ENCODE peak calls at places on chromosomes 1 and 21, in eight cellular contexts. One of them, this sample, is unnamed. For H3K4me1, the result is how much of the 10 kb centered on the place peaks cover.

GRCh38 chr1:68010543-68010942 is 39.9 kb downstream of the DIRAS3 start:
- DNase-seq in PC-9: no peak
- DNase-seq in Peyer's patch: no peak
- DNase-seq in cardiac muscle cell: no peak
- DNase-seq in foreskin keratinocyte: peak
- DNase-seq in CD8-positive, alpha-beta memory T cell: no peak
- DNase-seq in CD8-positive, alpha-beta T cell: no peak
- DNase-seq in GM23338: no peak
- DNase-seq in this sample: no peak

GRCh38 chr21:45109831-45110492 is 35.6 kb downstream of the ADARB1 start:
- DNase-seq in PC-9: no peak
- DNase-seq in Peyer's patch: peak
- DNase-seq in cardiac muscle cell: peak
- DNase-seq in foreskin keratinocyte: no peak
- DNase-seq in CD8-positive, alpha-beta memory T cell: no peak
- DNase-seq in CD8-positive, alpha-beta T cell: no peak
- DNase-seq in GM23338: no peak
- DNase-seq in this sample: no peak

GRCh38 chr1:201259476-201260235 is 23.6 kb upstream of the PKP1 start:
- DNase-seq in PC-9: peak
- DNase-seq in Peyer's patch: no peak
- DNase-seq in cardiac muscle cell: no peak
- DNase-seq in foreskin keratinocyte: peak
- DNase-seq in CD8-positive, alpha-beta memory T cell: no peak
- DNase-seq in CD8-positive, alpha-beta T cell: no peak
- DNase-seq in GM23338: peak
- DNase-seq in this sample: peak

GRCh38 chr1:116553386-116554115 is 17.3 kb downstream of the CD58 start:
- DNase-seq in PC-9: no peak
- DNase-seq in Peyer's patch: no peak
- DNase-seq in cardiac muscle cell: no peak
- DNase-seq in foreskin keratinocyte: peak
- DNase-seq in CD8-positive, alpha-beta memory T cell: no peak
- DNase-seq in CD8-positive, alpha-beta T cell: no peak
- DNase-seq in GM23338: peak
- DNase-seq in this sample: no peak

GRCh38 chr1:29783501-29784275 is 547.4 kb downstream of the PTPRU start:
- DNase-seq in PC-9: no peak
- DNase-seq in Peyer's patch: no peak
- DNase-seq in cardiac muscle cell: no peak
- DNase-seq in foreskin keratinocyte: no peak
- DNase-seq in CD8-positive, alpha-beta memory T cell: no peak
- DNase-seq in CD8-positive, alpha-beta T cell: no peak
- DNase-seq in GM23338: no peak
- DNase-seq in this sample: no peak

GRCh38 chr1:27011058-27011764 is 1.4 kb downstream of the TENT5B start:
- DNase-seq in PC-9: peak
- DNase-seq in Peyer's patch: no peak
- DNase-seq in cardiac muscle cell: peak
- DNase-seq in foreskin keratinocyte: peak
- DNase-seq in CD8-positive, alpha-beta memory T cell: no peak
- DNase-seq in CD8-positive, alpha-beta T cell: no peak
- DNase-seq in GM23338: peak
- DNase-seq in this sample: peak

GRCh38 chr1:22289251-22289995 is 146.5 kb upstream of the WNT4 start:
- DNase-seq in PC-9: no peak
- DNase-seq in Peyer's patch: peak
- DNase-seq in cardiac muscle cell: no peak
- DNase-seq in foreskin keratinocyte: no peak
- DNase-seq in CD8-positive, alpha-beta memory T cell: no peak
- DNase-seq in CD8-positive, alpha-beta T cell: no peak
- DNase-seq in GM23338: no peak
- DNase-seq in this sample: no peak

GRCh38 chr1:105632342-105633196 is 1423.9 kb upstream of the PRMT6 start:
- DNase-seq in PC-9: no peak
- DNase-seq in Peyer's patch: peak
- DNase-seq in cardiac muscle cell: peak
- DNase-seq in foreskin keratinocyte: no peak
- DNase-seq in CD8-positive, alpha-beta memory T cell: no peak
- DNase-seq in CD8-positive, alpha-beta T cell: no peak
- DNase-seq in GM23338: no peak
- DNase-seq in this sample: peak

GRCh38 chr1:154941332-154941995 is 4.9 kb upstream of the PMVK start:
- DNase-seq in PC-9: no peak
- DNase-seq in Peyer's patch: no peak
- DNase-seq in cardiac muscle cell: peak
- DNase-seq in foreskin keratinocyte: no peak
- DNase-seq in CD8-positive, alpha-beta memory T cell: no peak
- DNase-seq in CD8-positive, alpha-beta T cell: no peak
- DNase-seq in GM23338: peak
- DNase-seq in this sample: no peak

GRCh38 chr1:1914842-1915692 is at the start of gene CALML6:
- DNase-seq in PC-9: no peak
- DNase-seq in Peyer's patch: no peak
- DNase-seq in cardiac muscle cell: peak
- DNase-seq in foreskin keratinocyte: no peak
- DNase-seq in CD8-positive, alpha-beta memory T cell: no peak
- DNase-seq in CD8-positive, alpha-beta T cell: no peak
- DNase-seq in GM23338: no peak
- DNase-seq in this sample: no peak

GRCh38 chr1:162696286-162696862 is 64.1 kb downstream of the DDR2 start:
- DNase-seq in PC-9: peak
- DNase-seq in Peyer's patch: peak
- DNase-seq in cardiac muscle cell: peak
- DNase-seq in foreskin keratinocyte: peak
- DNase-seq in CD8-positive, alpha-beta memory T cell: no peak
- DNase-seq in CD8-positive, alpha-beta T cell: no peak
- DNase-seq in GM23338: peak
- DNase-seq in this sample: peak

GRCh38 chr1:51607676-51608075 is 9.2 kb upstream of the OSBPL9 start:
- DNase-seq in PC-9: peak
- DNase-seq in Peyer's patch: no peak
- DNase-seq in cardiac muscle cell: no peak
- DNase-seq in foreskin keratinocyte: no peak
- DNase-seq in CD8-positive, alpha-beta memory T cell: no peak
- DNase-seq in CD8-positive, alpha-beta T cell: no peak
- DNase-seq in GM23338: no peak
- DNase-seq in this sample: no peak

GRCh38 chr1:87201768-87202167 is 126.9 kb upstream of the LMO4 start:
- DNase-seq in PC-9: no peak
- DNase-seq in Peyer's patch: no peak
- DNase-seq in cardiac muscle cell: no peak
- DNase-seq in foreskin keratinocyte: no peak
- DNase-seq in CD8-positive, alpha-beta memory T cell: no peak
- DNase-seq in CD8-positive, alpha-beta T cell: no peak
- DNase-seq in GM23338: no peak
- DNase-seq in this sample: no peak

GRCh38 chr21:36079010-36079649 is 9.3 kb downstream of the CBR1 start:
- DNase-seq in PC-9: no peak
- DNase-seq in Peyer's patch: peak
- DNase-seq in cardiac muscle cell: no peak
- DNase-seq in foreskin keratinocyte: no peak
- DNase-seq in CD8-positive, alpha-beta memory T cell: no peak
- DNase-seq in CD8-positive, alpha-beta T cell: no peak
- DNase-seq in GM23338: no peak
- DNase-seq in this sample: no peak

GRCh38 chr1:177983824-177984528 is 14.1 kb upstream of the SEC16B start:
- DNase-seq in PC-9: no peak
- DNase-seq in Peyer's patch: no peak
- DNase-seq in cardiac muscle cell: peak
- DNase-seq in foreskin keratinocyte: peak
- DNase-seq in CD8-positive, alpha-beta memory T cell: no peak
- DNase-seq in CD8-positive, alpha-beta T cell: no peak
- DNase-seq in GM23338: peak
- DNase-seq in this sample: no peak

GRCh38 chr1:39282537-39283216 is 78.2 kb downstream of the MACF1 start:
- DNase-seq in PC-9: no peak
- DNase-seq in Peyer's patch: no peak
- DNase-seq in cardiac muscle cell: no peak
- DNase-seq in foreskin keratinocyte: no peak
- DNase-seq in CD8-positive, alpha-beta memory T cell: no peak
- DNase-seq in CD8-positive, alpha-beta T cell: no peak
- DNase-seq in GM23338: no peak
- DNase-seq in this sample: no peak

GRCh38 chr1:156750191-156750931 is 1.1 kb downstream of the HDGF start:
- DNase-seq in PC-9: peak
- DNase-seq in Peyer's patch: peak
- DNase-seq in cardiac muscle cell: no peak
- DNase-seq in foreskin keratinocyte: peak
- DNase-seq in CD8-positive, alpha-beta memory T cell: peak
- DNase-seq in CD8-positive, alpha-beta T cell: no peak
- DNase-seq in GM23338: peak
- DNase-seq in this sample: peak

GRCh38 chr21:34970566-34970965 is 78.5 kb downstream of the RUNX1 start:
- DNase-seq in PC-9: no peak
- DNase-seq in Peyer's patch: no peak
- DNase-seq in cardiac muscle cell: no peak
- DNase-seq in foreskin keratinocyte: no peak
- DNase-seq in CD8-positive, alpha-beta memory T cell: no peak
- DNase-seq in CD8-positive, alpha-beta T cell: no peak
- DNase-seq in GM23338: no peak
- DNase-seq in this sample: no peak

GRCh38 chr21:34973685-34974084 is 75.4 kb downstream of the RUNX1 start:
- DNase-seq in PC-9: no peak
- DNase-seq in Peyer's patch: no peak
- DNase-seq in cardiac muscle cell: no peak
- DNase-seq in foreskin keratinocyte: no peak
- DNase-seq in CD8-positive, alpha-beta memory T cell: no peak
- DNase-seq in CD8-positive, alpha-beta T cell: no peak
- DNase-seq in GM23338: no peak
- DNase-seq in this sample: no peak

GRCh38 chr21:34971656-34972055 is 77.4 kb downstream of the RUNX1 start:
- DNase-seq in PC-9: no peak
- DNase-seq in Peyer's patch: no peak
- DNase-seq in cardiac muscle cell: no peak
- DNase-seq in foreskin keratinocyte: no peak
- DNase-seq in CD8-positive, alpha-beta memory T cell: no peak
- DNase-seq in CD8-positive, alpha-beta T cell: no peak
- DNase-seq in GM23338: no peak
- DNase-seq in this sample: no peak

GRCh38 chr21:34977333-34977732 is 71.8 kb downstream of the RUNX1 start:
- DNase-seq in PC-9: no peak
- DNase-seq in Peyer's patch: no peak
- DNase-seq in cardiac muscle cell: no peak
- DNase-seq in foreskin keratinocyte: no peak
- DNase-seq in CD8-positive, alpha-beta memory T cell: no peak
- DNase-seq in CD8-positive, alpha-beta T cell: no peak
- DNase-seq in GM23338: no peak
- DNase-seq in this sample: no peak

GRCh38 chr21:34974162-34974981 is 74.7 kb downstream of the RUNX1 start:
- DNase-seq in PC-9: no peak
- DNase-seq in Peyer's patch: peak
- DNase-seq in cardiac muscle cell: no peak
- DNase-seq in foreskin keratinocyte: no peak
- DNase-seq in CD8-positive, alpha-beta memory T cell: peak
- DNase-seq in CD8-positive, alpha-beta T cell: peak
- DNase-seq in GM23338: no peak
- DNase-seq in this sample: no peak
- H3K4me1 ChIP-seq in PC-9: under half
- H3K4me1 ChIP-seq in Peyer's patch: under half
- H3K4me1 ChIP-seq in cardiac muscle cell: under half
- H3K4me1 ChIP-seq in foreskin keratinocyte: under half
- H3K4me1 ChIP-seq in CD8-positive, alpha-beta memory T cell: half or more
- H3K4me1 ChIP-seq in CD8-positive, alpha-beta T cell: half or more
- H3K4me1 ChIP-seq in GM23338: under half
- H3K4me1 ChIP-seq in this sample: under half

GRCh38 chr1:28521502-28522164 is 15.8 kb downstream of the RCC1 start:
- DNase-seq in PC-9: no peak
- DNase-seq in Peyer's patch: no peak
- DNase-seq in cardiac muscle cell: no peak
- DNase-seq in foreskin keratinocyte: no peak
- DNase-seq in CD8-positive, alpha-beta memory T cell: no peak
- DNase-seq in CD8-positive, alpha-beta T cell: no peak
- DNase-seq in GM23338: no peak
- DNase-seq in this sample: no peak
- H3K4me1 ChIP-seq in PC-9: under half
- H3K4me1 ChIP-seq in Peyer's patch: under half
- H3K4me1 ChIP-seq in cardiac muscle cell: under half
- H3K4me1 ChIP-seq in foreskin keratinocyte: under half
- H3K4me1 ChIP-seq in CD8-positive, alpha-beta memory T cell: under half
- H3K4me1 ChIP-seq in CD8-positive, alpha-beta T cell: under half
- H3K4me1 ChIP-seq in GM23338: under half
- H3K4me1 ChIP-seq in this sample: under half

GRCh38 chr1:228375578-228376261 is 30.9 kb downstream of the TRIM11 start:
- DNase-seq in PC-9: no peak
- DNase-seq in Peyer's patch: no peak
- DNase-seq in cardiac muscle cell: no peak
- DNase-seq in foreskin keratinocyte: no peak
- DNase-seq in CD8-positive, alpha-beta memory T cell: no peak
- DNase-seq in CD8-positive, alpha-beta T cell: no peak
- DNase-seq in GM23338: no peak
- DNase-seq in this sample: no peak

GRCh38 chr1:228377664-228378452 is 28.8 kb downstream of the TRIM11 start:
- DNase-seq in PC-9: no peak
- DNase-seq in Peyer's patch: no peak
- DNase-seq in cardiac muscle cell: no peak
- DNase-seq in foreskin keratinocyte: no peak
- DNase-seq in CD8-positive, alpha-beta memory T cell: no peak
- DNase-seq in CD8-positive, alpha-beta T cell: no peak
- DNase-seq in GM23338: no peak
- DNase-seq in this sample: no peak

GRCh38 chr1:228376262-228376628 is 30.4 kb downstream of the TRIM11 start:
- DNase-seq in PC-9: no peak
- DNase-seq in Peyer's patch: no peak
- DNase-seq in cardiac muscle cell: no peak
- DNase-seq in foreskin keratinocyte: no peak
- DNase-seq in CD8-positive, alpha-beta memory T cell: no peak
- DNase-seq in CD8-positive, alpha-beta T cell: no peak
- DNase-seq in GM23338: no peak
- DNase-seq in this sample: no peak

GRCh38 chr1:228378453-228379164 is 28.0 kb downstream of the TRIM11 start:
- DNase-seq in PC-9: peak
- DNase-seq in Peyer's patch: peak
- DNase-seq in cardiac muscle cell: peak
- DNase-seq in foreskin keratinocyte: no peak
- DNase-seq in CD8-positive, alpha-beta memory T cell: peak
- DNase-seq in CD8-positive, alpha-beta T cell: peak
- DNase-seq in GM23338: peak
- DNase-seq in this sample: peak

GRCh38 chr1:228376651-228377631 is 29.7 kb downstream of the TRIM11 start:
- DNase-seq in PC-9: no peak
- DNase-seq in Peyer's patch: no peak
- DNase-seq in cardiac muscle cell: no peak
- DNase-seq in foreskin keratinocyte: no peak
- DNase-seq in CD8-positive, alpha-beta memory T cell: no peak
- DNase-seq in CD8-positive, alpha-beta T cell: no peak
- DNase-seq in GM23338: no peak
- DNase-seq in this sample: no peak
- H3K4me1 ChIP-seq in PC-9: under half
- H3K4me1 ChIP-seq in Peyer's patch: under half
- H3K4me1 ChIP-seq in cardiac muscle cell: under half
- H3K4me1 ChIP-seq in foreskin keratinocyte: under half
- H3K4me1 ChIP-seq in CD8-positive, alpha-beta memory T cell: under half
- H3K4me1 ChIP-seq in CD8-positive, alpha-beta T cell: under half
- H3K4me1 ChIP-seq in GM23338: under half
- H3K4me1 ChIP-seq in this sample: under half

DNA sequence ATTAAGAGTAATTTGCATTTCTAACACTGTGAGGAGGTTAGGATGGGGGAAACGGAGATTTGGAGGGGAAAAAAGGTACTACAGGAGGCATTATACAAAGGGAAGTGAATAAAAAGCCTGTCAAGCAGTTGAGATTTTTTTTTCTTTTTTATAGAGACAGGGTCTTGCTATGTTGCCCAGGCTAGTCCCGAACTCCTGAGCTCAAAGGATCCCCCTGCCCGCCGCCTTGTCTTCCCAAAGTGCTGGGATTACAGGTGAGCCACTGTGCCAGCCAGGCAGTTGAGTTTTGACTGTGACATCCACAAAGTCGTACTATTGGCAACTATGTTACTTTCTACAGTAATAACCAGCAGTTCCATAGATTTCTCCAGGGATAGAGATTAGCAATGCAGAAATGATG is 2.6 kb downstream of the CLCC1 start:
- DNase-seq in PC-9: no peak
- DNase-seq in Peyer's patch: no peak
- DNase-seq in cardiac muscle cell: no peak
- DNase-seq in foreskin keratinocyte: no peak
- DNase-seq in CD8-positive, alpha-beta memory T cell: no peak
- DNase-seq in CD8-positive, alpha-beta T cell: no peak
- DNase-seq in GM23338: no peak
- DNase-seq in this sample: no peak
- H3K4me1 ChIP-seq in PC-9: under half
- H3K4me1 ChIP-seq in Peyer's patch: under half
- H3K4me1 ChIP-seq in cardiac muscle cell: under half
- H3K4me1 ChIP-seq in foreskin keratinocyte: under half
- H3K4me1 ChIP-seq in CD8-positive, alpha-beta memory T cell: under half
- H3K4me1 ChIP-seq in CD8-positive, alpha-beta T cell: under half
- H3K4me1 ChIP-seq in GM23338: under half
- H3K4me1 ChIP-seq in this sample: under half

This sample was measured in Caco-2.